ENCODE peak calls at places on chromosomes 3 and 15, in seven cellular contexts. Z is H1, M is Peyer's patch, T is adrenal gland, D is tibial nerve, F is K562, Y is erythroblast. H is an unnamed sample.
A peak's percentile ranks its signal among the peaks of the same experiment; 100 is the strongest.

GRCh38 chr3:42097166-42097946 is 6.2 kb downstream of the TRAK1 start:
- DNase-seq in M (no peak), Y (no peak), T (no peak), F (no peak), D (no peak), Z (no peak), H (no peak)

GRCh38 chr3:46187876-46188275 is 20.2 kb downstream of the CCR1 start:
- DNase-seq in D (no peak), Z (no peak), M (no peak), F (peak; percentile 8), Y (no peak), T (no peak), H (peak; percentile 21)

GRCh38 chr3:64003589-64003988 is 19.7 kb downstream of the PSMD6 start:
- DNase-seq in D (no peak), T (no peak), Z (no peak), M (no peak), Y (no peak), F (no peak), H (no peak)

GRCh38 chr15:49438970-49439631 is 16.1 kb downstream of the FGF7 start:
- DNase-seq in Z (no peak), D (no peak), Y (no peak), F (peak; percentile 29), T (no peak), M (no peak), H (no peak)

GRCh38 chr3:134327594-134327975 is 46.7 kb downstream of the AMOTL2 start:
- DNase-seq in Y (no peak), M (no peak), Z (no peak), D (no peak), T (peak; percentile 42), F (no peak), H (no peak)

GRCh38 chr3:46407976-46408375 is 917 bp downstream of the CCRL2 start:
- DNase-seq in M (no peak), F (no peak), D (no peak), Y (peak; percentile 65), T (no peak), Z (no peak), H (no peak)

GRCh38 chr3:45259144-45259543 is 33.1 kb upstream of the TMEM158 start:
- DNase-seq in Z (no peak), T (no peak), Y (no peak), M (no peak), F (no peak), D (no peak), H (no peak)

GRCh38 chr3:56411147-56411546 is 57.1 kb downstream of the ERC2 start:
- DNase-seq in D (no peak), Y (no peak), T (no peak), M (no peak), Z (no peak), F (no peak), H (no peak)

GRCh38 chr3:140910860-140911259 is 30.8 kb upstream of the SLC25A36 start:
- DNase-seq in Y (peak; percentile 12), Z (peak; percentile 66), T (no peak), D (no peak), M (no peak), F (peak; percentile 31), H (no peak)

DNA sequence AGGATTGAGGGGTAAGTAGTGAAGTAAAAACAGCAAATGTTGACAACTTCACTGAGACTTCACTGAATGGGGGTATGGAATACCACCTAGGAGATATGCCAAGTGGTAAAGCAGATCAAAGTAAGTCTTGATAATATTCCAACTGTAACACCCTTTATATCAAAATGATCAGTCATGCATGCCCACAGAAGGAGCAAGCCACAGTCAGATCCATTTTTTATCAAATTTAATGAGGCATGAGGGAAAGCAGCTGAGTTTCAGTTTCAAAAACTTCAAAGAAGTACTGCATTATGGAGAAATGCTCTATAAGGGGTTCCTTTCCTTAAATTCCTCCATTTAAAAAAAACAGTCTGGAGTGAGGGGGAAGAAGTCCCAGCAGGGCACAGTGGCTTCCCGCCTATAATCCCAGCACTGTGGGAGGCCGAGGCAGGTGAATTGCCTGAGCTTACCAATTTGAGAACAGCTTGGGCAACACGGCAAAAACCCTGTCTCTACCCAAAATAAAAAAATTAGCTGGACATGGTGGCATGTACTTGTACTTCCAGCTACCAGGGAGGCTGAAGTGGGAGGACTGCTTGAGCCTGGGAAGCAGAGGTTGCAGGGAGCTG is 56.9 kb downstream of the TJP1 start:
- DNase-seq in Z (no peak), Y (no peak), M (no peak), D (no peak), T (no peak), F (no peak), H (no peak)
- TF ChIP-seq POLR2A in Z (no peak), Y (no peak), M (no peak), D (no peak), T (no peak), F (no peak), H (no peak)

GRCh38 chr3:51672083-51672475 is 1.0 kb downstream of the TEX264 start:
- DNase-seq in F (no peak), M (no peak), T (no peak), D (no peak), Y (no peak), Z (no peak), H (no peak)

GRCh38 chr3:51670711-51671089 is 352 bp upstream of the TEX264 start:
- DNase-seq in F (no peak), D (no peak), Z (no peak), Y (no peak), T (no peak), M (no peak), H (no peak)

GRCh38 chr3:51670053-51670666 is 892 bp upstream of the TEX264 start:
- DNase-seq in T (peak; percentile 51), M (no peak), Y (peak; percentile 38), Z (no peak), D (no peak), F (no peak), H (no peak)

GRCh38 chr3:51673181-51673801 is 2.2 kb downstream of the TEX264 start:
- DNase-seq in Z (no peak), M (peak; percentile 38), D (no peak), Y (no peak), F (no peak), T (peak; percentile 46), H (no peak)

DNA sequence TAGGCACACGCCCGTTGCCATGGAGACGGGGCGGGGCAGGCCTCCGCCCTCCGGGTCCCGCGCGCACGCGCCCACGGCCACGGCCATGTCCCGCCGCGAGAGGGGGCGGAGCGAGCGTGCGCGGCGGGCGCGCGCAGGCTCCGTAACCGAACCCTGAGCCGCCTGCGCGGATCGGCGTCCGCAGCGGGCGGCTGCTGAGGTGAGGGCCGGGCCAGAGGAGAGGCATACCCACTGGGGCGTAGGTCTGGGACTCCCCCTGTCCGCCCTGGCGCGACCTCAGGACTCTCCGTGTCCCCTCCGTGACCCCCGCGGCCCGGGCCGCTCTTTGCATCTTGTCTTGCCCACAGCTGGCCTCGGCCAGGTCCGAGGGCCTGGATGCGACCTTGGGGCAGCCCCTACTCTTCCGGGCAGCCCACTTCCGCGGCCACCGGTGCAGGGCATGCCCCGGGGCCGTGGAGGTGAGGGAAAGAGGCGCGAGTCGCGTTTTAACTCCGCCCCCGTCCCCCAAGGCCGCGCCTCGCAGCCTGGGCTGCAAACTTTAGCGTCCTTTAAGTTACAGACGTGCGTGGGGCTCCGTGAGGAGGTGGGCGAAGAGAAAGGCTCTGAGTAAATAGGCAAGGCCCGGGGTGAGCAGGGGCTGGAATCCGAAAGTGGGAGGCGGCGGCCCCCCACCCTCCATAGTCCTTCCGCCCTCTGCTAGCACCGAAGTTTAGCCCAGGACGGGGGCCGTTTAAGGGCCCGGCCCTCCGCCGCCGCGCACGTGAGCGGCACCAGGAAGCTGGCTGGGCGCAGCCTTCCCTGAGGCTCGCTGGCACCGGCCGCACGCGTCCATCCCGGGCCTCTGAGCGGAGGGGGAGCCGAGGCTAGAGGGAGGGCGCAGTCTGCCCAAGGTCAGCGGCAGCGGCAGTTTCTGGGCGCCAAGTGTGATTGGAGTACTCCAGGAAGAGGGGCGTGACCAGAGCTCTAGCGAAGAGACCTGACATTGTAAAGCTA is at the start of gene TEX264:
- DNase-seq in F (peak; percentile 90), D (peak; percentile 70), T (peak; percentile 95), Z (peak; percentile 82), Y (peak; percentile 97), M (peak; percentile 96), H (peak; percentile 99)
- TF ChIP-seq POLR2A in F (peak; percentile 83), D (peak; percentile 78), T (peak; percentile 85), Z (no peak), Y (peak; percentile 85), M (peak; percentile 69), H (peak; percentile 89)

GRCh38 chr3:48467473-48468267 is 21.1 kb downstream of the ATRIP start:
- DNase-seq in T (no peak), Y (no peak), M (no peak), Z (no peak), F (no peak), D (no peak), H (no peak)

GRCh38 chr3:48469046-48469915 is 22.7 kb downstream of the ATRIP start:
- DNase-seq in M (peak; percentile 37), Z (no peak), Y (no peak), D (no peak), T (no peak), F (no peak), H (no peak)

GRCh38 chr3:48466386-48467109 is 20.0 kb downstream of the ATRIP start:
- DNase-seq in T (peak; percentile 72), D (no peak), M (peak; percentile 61), F (no peak), Y (peak; percentile 48), Z (no peak), H (no peak)

GRCh38 chr3:48467110-48467454 is 20.5 kb downstream of the ATRIP start:
- DNase-seq in Z (no peak), D (no peak), T (no peak), M (no peak), Y (no peak), F (no peak), H (no peak)

GRCh38 chr3:48468329-48468731 is 21.8 kb downstream of the ATRIP start:
- DNase-seq in F (no peak), Z (no peak), M (peak; percentile 83), D (no peak), T (peak; percentile 68), Y (no peak), H (no peak)
- TF ChIP-seq POLR2A in F (no peak), Z (no peak), M (peak; percentile 32), D (no peak), T (no peak), Y (no peak), H (no peak)

DNA sequence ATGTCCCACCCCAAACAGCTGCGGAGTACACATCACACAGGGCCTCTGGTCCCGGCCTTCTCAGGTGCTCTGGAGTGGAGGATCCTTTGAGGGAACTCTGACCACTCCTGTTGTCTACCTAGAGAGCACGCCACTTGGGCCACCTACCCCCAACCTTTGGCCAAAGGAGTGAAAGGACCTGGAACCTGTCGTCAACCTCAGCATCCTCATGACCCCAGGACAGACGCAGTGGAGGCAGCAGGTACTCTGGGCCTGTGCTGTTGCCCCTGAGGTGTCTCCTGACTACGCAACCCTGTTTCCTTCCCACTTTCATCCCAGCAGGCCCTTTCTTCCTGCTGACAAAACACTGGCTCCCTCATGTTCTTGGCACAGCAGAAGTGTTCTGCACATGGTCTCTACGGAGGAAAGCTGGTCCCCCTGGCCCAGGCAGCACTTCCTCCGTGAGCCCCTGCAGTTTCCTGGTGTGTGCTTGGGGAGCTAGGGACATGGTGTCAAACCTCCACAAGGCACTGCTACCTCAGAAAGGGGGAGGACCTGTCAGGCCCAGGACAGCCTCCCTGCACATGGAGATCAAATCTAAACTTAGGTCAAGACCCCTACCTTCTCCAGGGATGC is 48.0 kb downstream of the DHX30 start:
- DNase-seq in F (no peak), T (no peak), D (no peak), Y (no peak), M (no peak), Z (peak; percentile 46), H (no peak)
- TF ChIP-seq POLR2A in F (peak; percentile 76), T (no peak), D (no peak), Y (no peak), M (no peak), Z (no peak), H (peak; percentile 38)